ENCODE peak calls at places on chromosomes 12 and 14, in seven cellular contexts. M is omental fat pad, Y is nephron progenitor cell, D is BJ, R is upper lobe of right lung, T is stomach, G is PC-3. E is an unnamed sample.

GRCh38 chr12:114123108-114123507 is 157.0 kb upstream of the RBM19 start:
- DNase-seq in T (no peak), Y (no peak), G (no peak), D (no peak), R (no peak), M (no peak), E (peak; percentile 19)

GRCh38 chr12:70190252-70191010 is 52.8 kb upstream of the CNOT2 start:
- DNase-seq in Y (no peak), T (no peak), D (no peak), R (no peak), G (peak; percentile 59), M (no peak), E (no peak)

GRCh38 chr12:50087159-50087558 is 2.0 kb downstream of the SMARCD1 start:
- DNase-seq in T (no peak), G (no peak), D (no peak), Y (no peak), M (no peak), R (no peak), E (no peak)

GRCh38 chr14:70278281-70278680 is 81.2 kb downstream of the COX16 start:
- DNase-seq in Y (no peak), M (no peak), G (no peak), D (no peak), T (no peak), R (no peak), E (no peak)

GRCh38 chr14:86597279-86597678 is 1067.3 kb downstream of the FLRT2 start:
- DNase-seq in T (no peak), R (no peak), D (no peak), M (no peak), G (no peak), Y (no peak), E (no peak)

GRCh38 chr14:90656986-90657385 is 159.2 kb downstream of the TTC7B start:
- DNase-seq in R (no peak), T (no peak), Y (no peak), G (no peak), D (no peak), M (no peak), E (no peak)

GRCh38 chr12:85804663-85805062 is 31.5 kb downstream of the RASSF9 start:
- DNase-seq in G (no peak), Y (no peak), T (no peak), M (no peak), R (no peak), D (no peak), E (peak; percentile 49)

GRCh38 chr12:3107071-3107583 is 29.9 kb downstream of the TSPAN9 start:
- DNase-seq in R (no peak), Y (peak; percentile 39), T (no peak), D (no peak), G (no peak), M (no peak), E (peak; percentile 69)

GRCh38 chr12:99649551-99649950 is 2.0 kb downstream of the GARIN6 start:
- DNase-seq in Y (no peak), D (no peak), M (no peak), R (no peak), G (no peak), T (no peak), E (no peak)

GRCh38 chr14:70893062-70893841 is 14.0 kb upstream of the PCNX1 start:
- DNase-seq in D (no peak), G (no peak), R (no peak), T (no peak), Y (no peak), M (no peak), E (no peak)

GRCh38 chr12:32344047-32344446 is 55.3 kb upstream of the FGD4 start:
- DNase-seq in T (no peak), R (no peak), Y (no peak), M (no peak), G (peak; percentile 3), D (no peak), E (peak; percentile 4)

GRCh38 chr12:46958093-46958492 is 121.3 kb upstream of the PCED1B start:
- DNase-seq in D (no peak), G (no peak), R (no peak), M (no peak), T (no peak), Y (no peak), E (no peak)

DNA sequence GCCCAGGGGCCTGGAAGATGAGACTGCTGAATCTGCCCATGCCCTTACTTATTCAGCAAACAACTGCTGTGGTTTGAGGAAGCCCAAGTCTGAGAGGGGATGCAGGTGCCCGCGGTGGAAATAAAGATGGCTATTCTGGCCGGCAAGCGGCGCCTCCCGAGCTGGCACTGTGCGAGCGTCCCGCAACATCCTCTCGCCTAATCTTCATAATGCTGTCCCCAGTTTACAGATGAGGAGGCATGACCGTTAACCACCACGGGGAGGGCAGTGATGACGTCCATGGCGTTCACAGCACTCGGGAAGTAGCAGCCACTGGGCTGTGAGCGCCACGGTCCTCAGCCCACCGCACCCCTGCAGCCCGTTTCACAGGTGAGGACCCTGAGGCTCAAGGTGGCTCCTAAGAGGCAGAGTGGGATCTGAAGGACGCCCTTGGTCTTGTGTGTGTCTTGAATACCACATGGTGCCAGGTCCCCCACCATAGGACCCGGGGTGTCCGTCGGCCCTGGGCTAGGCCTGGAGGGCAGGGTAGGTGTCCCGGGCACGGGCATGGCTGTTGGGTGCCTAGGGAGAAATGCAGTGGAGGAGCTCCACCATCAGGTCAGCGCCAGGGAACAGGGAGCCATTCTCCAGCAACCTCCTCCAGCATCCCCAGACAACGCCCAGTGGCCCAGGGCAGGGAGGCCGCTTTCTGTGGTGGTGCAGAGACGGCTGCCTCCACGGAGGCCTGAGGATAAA is 20.2 kb downstream of the CHGA start:
- DNase-seq in M (no peak), D (no peak), Y (no peak), G (no peak), R (no peak), T (no peak), E (no peak)
- TF ChIP-seq CTCF in M (no peak), D (no peak), Y (no peak), G (no peak), R (no peak), T (no peak), E (no peak)

GRCh38 chr14:42508209-42508946 is 901.7 kb downstream of the LRFN5 start:
- DNase-seq in R (no peak), T (no peak), M (no peak), G (no peak), D (no peak), Y (no peak), E (no peak)

GRCh38 chr14:42504433-42504832 is 897.8 kb downstream of the LRFN5 start:
- DNase-seq in G (no peak), R (no peak), T (no peak), Y (no peak), M (no peak), D (no peak), E (peak; percentile 30)

GRCh38 chr14:42513837-42514236 is 907.2 kb downstream of the LRFN5 start:
- DNase-seq in G (no peak), R (no peak), M (no peak), Y (no peak), D (no peak), T (no peak), E (no peak)

DNA sequence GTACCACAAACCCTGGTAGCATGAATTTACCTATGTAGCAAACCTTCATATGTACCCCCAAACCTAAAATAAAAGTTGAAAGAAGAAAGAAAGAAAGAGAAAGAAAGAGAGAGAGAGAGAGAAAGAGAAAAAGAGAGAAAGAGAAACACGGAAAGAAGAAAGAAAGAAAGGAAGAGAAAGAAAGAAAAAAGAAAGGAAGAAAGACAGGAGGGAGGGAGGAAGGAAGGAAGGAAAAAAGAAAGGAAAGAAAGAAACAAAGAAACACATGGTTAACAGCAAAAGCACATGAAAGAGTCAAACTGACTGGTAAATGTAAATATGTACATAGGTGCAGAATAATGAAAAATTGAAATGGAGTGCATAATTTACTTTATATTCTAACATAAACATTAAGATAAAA is 903.4 kb downstream of the LRFN5 start:
- DNase-seq in Y (no peak), T (no peak), D (no peak), M (no peak), G (no peak), R (no peak), E (no peak)
- TF ChIP-seq CTCF in Y (no peak), T (no peak), D (no peak), M (no peak), G (no peak), R (no peak), E (no peak)

GRCh38 chr14:93163570-93163969 is 21.1 kb downstream of the MOAP1 start:
- DNase-seq in G (no peak), Y (no peak), M (no peak), T (no peak), D (no peak), R (no peak), E (no peak)

GRCh38 chr14:93156693-93157369 is 27.9 kb downstream of the MOAP1 start:
- DNase-seq in G (peak; percentile 39), M (no peak), T (no peak), R (no peak), Y (no peak), D (no peak), E (no peak)

GRCh38 chr14:93161411-93161940 is 23.2 kb downstream of the MOAP1 start:
- DNase-seq in T (no peak), D (no peak), G (no peak), R (peak; percentile 26), M (no peak), Y (no peak), E (no peak)

GRCh38 chr14:93155667-93156066 is 29.0 kb downstream of the MOAP1 start:
- DNase-seq in G (peak; percentile 73), R (no peak), D (no peak), T (no peak), Y (no peak), M (no peak), E (no peak)

DNA sequence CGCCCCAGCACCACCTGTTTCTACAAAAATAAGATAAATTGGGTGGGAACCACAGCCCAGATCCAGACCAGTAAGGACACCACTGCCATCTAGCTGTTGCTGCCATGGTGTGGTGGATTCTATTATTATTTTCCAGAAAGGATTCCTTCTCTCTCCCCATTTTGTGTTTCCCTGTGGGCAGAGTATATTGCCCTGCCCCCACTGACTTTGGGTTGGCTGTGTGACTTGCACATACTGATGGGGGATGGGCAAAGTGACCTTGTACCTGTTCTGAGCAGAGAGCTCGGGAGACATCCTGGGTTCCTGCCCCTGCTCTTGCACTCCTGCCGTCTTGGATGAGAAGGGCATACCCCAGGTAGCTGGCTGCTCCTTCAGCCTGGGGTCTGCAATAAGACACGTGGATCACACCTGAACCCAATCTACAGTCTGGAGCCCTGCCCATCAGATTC is 24.3 kb downstream of the MOAP1 start:
- DNase-seq in D (no peak), T (no peak), Y (no peak), R (no peak), G (peak; percentile 64), M (no peak), E (peak; percentile 54)
- TF ChIP-seq CTCF in D (peak; percentile 56), T (no peak), Y (no peak), R (peak; percentile 15), G (peak; percentile 57), M (no peak), E (peak; percentile 63)

GRCh38 chr14:23173796-23174195 is 9.7 kb downstream of the SLC7A8 start:
- DNase-seq in M (no peak), G (no peak), D (no peak), R (no peak), T (no peak), Y (no peak), E (no peak)

GRCh38 chr14:23175823-23176222 is 7.6 kb downstream of the SLC7A8 start:
- DNase-seq in M (no peak), T (no peak), G (peak; percentile 23), D (no peak), R (no peak), Y (no peak), E (peak; percentile 73)

GRCh38 chr14:23174266-23174665 is 9.2 kb downstream of the SLC7A8 start:
- DNase-seq in T (no peak), M (no peak), G (no peak), D (no peak), Y (no peak), R (no peak), E (peak; percentile 65)

GRCh38 chr14:23173039-23173438 is 10.4 kb downstream of the SLC7A8 start:
- DNase-seq in T (no peak), Y (no peak), R (no peak), M (no peak), G (no peak), D (no peak), E (no peak)

GRCh38 chr14:23174785-23175184 is 8.7 kb downstream of the SLC7A8 start:
- DNase-seq in T (no peak), R (no peak), D (no peak), Y (no peak), M (no peak), G (no peak), E (no peak)
- TF ChIP-seq CTCF in T (no peak), R (no peak), D (no peak), Y (no peak), M (no peak), G (no peak), E (no peak)